ENCODE peak calls at places on chromosomes 2 and 18, in ten cellular contexts. M, A, L, V, P, X, I, U, B and W are unnamed samples.

GRCh38 chr2:140392824-140393223 is 1612.6 kb upstream of the NXPH2 start:
- DNase-seq in M (no peak), A (peak; percentile 34), L (no peak), V (no peak), P (no peak), X (no peak), I (no peak), U (no peak), B (no peak), W (no peak)

GRCh38 chr2:121804997-121805766 is 49.7 kb downstream of the TSN start:
- DNase-seq in M (no peak), A (no peak), L (no peak), V (no peak), P (no peak), X (no peak), I (no peak), U (no peak), B (no peak), W (no peak)

GRCh38 chr18:56542488-56542887 is 95.9 kb downstream of the TXNL1 start:
- DNase-seq in M (no peak), A (no peak), L (no peak), V (no peak), P (no peak), X (no peak), I (no peak), U (no peak), B (no peak), W (no peak)

GRCh38 chr2:23388756-23389514 is 4.0 kb downstream of the KLHL29 start:
- DNase-seq in M (no peak), A (no peak), L (no peak), V (no peak), P (no peak), X (no peak), I (no peak), U (no peak), B (no peak), W (no peak)

GRCh38 chr18:6569813-6570212 is 155.1 kb upstream of the L3MBTL4 start:
- DNase-seq in M (no peak), A (no peak), L (no peak), V (no peak), P (no peak), X (no peak), I (no peak), U (no peak), B (peak; percentile 1), W (no peak)

GRCh38 chr2:86825728-86826386 is 35.1 kb upstream of the CD8A start:
- DNase-seq in M (no peak), A (no peak), L (no peak), V (no peak), P (no peak), X (no peak), I (no peak), U (no peak), B (no peak), W (no peak)

GRCh38 chr2:238868616-238869292 is 20.9 kb downstream of the TWIST2 start:
- DNase-seq in M (no peak), A (peak; percentile 61), L (no peak), V (no peak), P (no peak), X (peak; percentile 90), I (peak; percentile 62), U (no peak), B (no peak), W (no peak)

GRCh38 chr2:189465076-189465475 is 23.8 kb downstream of the WDR75 start:
- DNase-seq in M (no peak), A (no peak), L (no peak), V (no peak), P (no peak), X (no peak), I (no peak), U (no peak), B (no peak), W (no peak)

GRCh38 chr2:181389524-181389923 is 67.7 kb upstream of the ITGA4 start:
- DNase-seq in M (no peak), A (no peak), L (no peak), V (no peak), P (no peak), X (no peak), I (no peak), U (no peak), B (no peak), W (no peak)

GRCh38 chr18:9694952-9695495 is 13.1 kb upstream of the RAB31 start:
- DNase-seq in M (no peak), A (no peak), L (no peak), V (no peak), P (no peak), X (no peak), I (no peak), U (no peak), B (no peak), W (no peak)